ENCODE peak calls at places on chromosomes 5 and 9, in seven cellular contexts. L is neural crest cell; C is NCI-H1436; U is effector CD4-positive, alpha-beta T cell; W is activated CD4-positive, alpha-beta T cell treated with anti-CD3 and anti-CD28 coated beads for 48 hours; Q is stimulated activated CD8-positive, alpha-beta memory T cell treated with anti-CD3 and anti-CD28 coated beads, Interleukin-15, amount 100 ng/mL, for 1 hour; M is NCI-H2171 treated with DMSO at 0.1 percent for 48 hours. S is an unnamed sample.

GRCh38 chr5:142551242-142552067 is 134.4 kb downstream of the FGF1 start:
- DNase-seq in W (no peak), U (no peak), L (peak; percentile 66), C (no peak), Q (no peak), M (peak; percentile 31), S (peak; percentile 86)

GRCh38 chr9:130421802-130422276 is 22.9 kb upstream of the ASS1 start:
- DNase-seq in Q (no peak), W (no peak), C (peak; percentile 15), M (peak; percentile 99), U (no peak), L (no peak), S (no peak)

GRCh38 chr9:93711002-93711401 is 134.6 kb downstream of the PHF2 start:
- DNase-seq in C (no peak), U (no peak), Q (no peak), L (no peak), M (no peak), W (no peak), S (no peak)

GRCh38 chr5:93915142-93915553 is 173.7 kb upstream of the POU5F2 start:
- DNase-seq in C (no peak), W (no peak), Q (no peak), L (no peak), M (peak; percentile 23), U (no peak), S (peak; percentile 63)

GRCh38 chr9:93668261-93668871 is 92.0 kb downstream of the PHF2 start:
- DNase-seq in L (no peak), C (no peak), W (no peak), M (no peak), U (peak; percentile 0), Q (no peak), S (no peak)

GRCh38 chr9:34430843-34431437 is 27.4 kb downstream of the FAM219A start:
- DNase-seq in W (peak; percentile 34), C (no peak), L (peak; percentile 52), U (no peak), Q (no peak), M (peak; percentile 69), S (no peak)

GRCh38 chr9:2415326-2415725 is 206.3 kb upstream of the VLDLR start:
- DNase-seq in M (no peak), W (no peak), C (no peak), L (no peak), U (no peak), Q (no peak), S (no peak)

GRCh38 chr9:114080195-114080772 is 2.2 kb upstream of the AMBP start:
- DNase-seq in M (no peak), Q (no peak), W (no peak), U (no peak), C (no peak), L (no peak), S (no peak)

GRCh38 chr9:34954225-34954624 is 3.9 kb upstream of the PHF24 start:
- DNase-seq in C (no peak), Q (no peak), U (no peak), W (no peak), M (no peak), L (no peak), S (no peak)

GRCh38 chr9:87592554-87593394 is 95.1 kb downstream of the DAPK1 start:
- DNase-seq in M (peak; percentile 86), C (no peak), U (no peak), L (no peak), W (no peak), Q (no peak), S (no peak)

GRCh38 chr5:110769282-110769681 is 30.5 kb downstream of the SLC25A46 start:
- DNase-seq in M (no peak), C (no peak), W (no peak), Q (no peak), U (no peak), L (no peak), S (no peak)

GRCh38 chr5:55108651-55109050 is 6.2 kb downstream of the GZMA start:
- DNase-seq in U (no peak), M (no peak), Q (no peak), C (no peak), L (no peak), W (no peak), S (no peak)

GRCh38 chr5:161549106-161549505 is 2.6 kb upstream of the GABRB2 start:
- DNase-seq in M (peak; percentile 46), W (no peak), C (no peak), L (no peak), Q (no peak), U (no peak), S (no peak)

GRCh38 chr9:31084331-31084730 is 1300.1 kb upstream of the ACO1 start:
- DNase-seq in L (no peak), W (no peak), U (no peak), Q (no peak), M (no peak), C (no peak), S (no peak)

GRCh38 chr5:142426676-142427364 is 102.0 kb upstream of the SPRY4 start:
- DNase-seq in W (no peak), L (no peak), M (no peak), C (no peak), U (no peak), Q (no peak), S (no peak)

GRCh38 chr9:34464571-34464970 is 6.0 kb downstream of the DNAI1 start:
- DNase-seq in Q (no peak), C (no peak), L (no peak), M (no peak), W (no peak), U (no peak), S (no peak)

GRCh38 chr5:126988021-126988569 is 42.3 kb downstream of the MARCHF3 start:
- DNase-seq in C (no peak), M (no peak), Q (no peak), L (no peak), W (peak; percentile 49), U (no peak), S (no peak)

GRCh38 chr5:180401236-180401907 is 48.2 kb upstream of the GFPT2 start:
- DNase-seq in L (no peak), C (no peak), W (no peak), M (no peak), U (no peak), Q (no peak), S (no peak)

GRCh38 chr9:128635266-128636023 is 21.2 kb downstream of the DYNC2I2 start:
- DNase-seq in U (no peak), C (no peak), W (no peak), L (peak; percentile 45), M (peak; percentile 50), Q (no peak), S (no peak)

GRCh38 chr5:71932131-71932635 is 175.1 kb upstream of the MAP1B start:
- DNase-seq in M (peak; percentile 47), L (no peak), W (no peak), C (peak; percentile 59), Q (no peak), U (no peak), S (no peak)

GRCh38 chr5:110007101-110007500 is 317.4 kb downstream of the MAN2A1 start:
- DNase-seq in Q (no peak), U (no peak), W (no peak), L (no peak), C (no peak), M (no peak), S (no peak)

S was measured in SK-N-MC.